ENCODE peak calls at places on chromosomes 5 and 9, in six cellular contexts. One of them, this sample, is unnamed.

GRCh38 chr9:124293712-124294504 is 36.2 kb downstream of the NEK6 start:
- DNase-seq in GM23338: no peak
- DNase-seq in prostate gland: no peak
- DNase-seq in HepG2: no peak
- DNase-seq in sigmoid colon: no peak
- DNase-seq in SK-N-SH: no peak
- DNase-seq in this sample: no peak

GRCh38 chr9:6788175-6789016 is 30.6 kb downstream of the KDM4C start:
- DNase-seq in SK-N-SH: no peak
- DNase-seq in sigmoid colon: peak
- DNase-seq in GM23338: no peak
- DNase-seq in HepG2: peak
- DNase-seq in prostate gland: no peak
- DNase-seq in this sample: no peak

GRCh38 chr9:21994526-21994995 is at the start of gene CDKN2B-AS1:
- DNase-seq in GM23338: peak
- DNase-seq in SK-N-SH: peak
- DNase-seq in sigmoid colon: no peak
- DNase-seq in HepG2: no peak
- DNase-seq in prostate gland: no peak
- DNase-seq in this sample: peak

GRCh38 chr9:1982074-1982473 is 33.1 kb upstream of the SMARCA2 start:
- DNase-seq in prostate gland: no peak
- DNase-seq in sigmoid colon: no peak
- DNase-seq in SK-N-SH: no peak
- DNase-seq in GM23338: no peak
- DNase-seq in HepG2: no peak
- DNase-seq in this sample: no peak

GRCh38 chr5:134553816-134554215 is 28.3 kb downstream of the JADE2 start:
- DNase-seq in GM23338: no peak
- DNase-seq in SK-N-SH: peak
- DNase-seq in sigmoid colon: no peak
- DNase-seq in HepG2: no peak
- DNase-seq in prostate gland: no peak
- DNase-seq in this sample: no peak

GRCh38 chr5:142630927-142631539 is 54.9 kb downstream of the FGF1 start:
- DNase-seq in HepG2: no peak
- DNase-seq in sigmoid colon: no peak
- DNase-seq in prostate gland: no peak
- DNase-seq in GM23338: no peak
- DNase-seq in SK-N-SH: no peak
- DNase-seq in this sample: no peak

GRCh38 chr5:176543428-176544182 is 5.5 kb upstream of the CDHR2 start:
- DNase-seq in GM23338: peak
- DNase-seq in HepG2: no peak
- DNase-seq in SK-N-SH: peak
- DNase-seq in prostate gland: peak
- DNase-seq in sigmoid colon: peak
- DNase-seq in this sample: peak

GRCh38 chr5:41068169-41068568 is 3.0 kb downstream of the MROH2B start:
- DNase-seq in prostate gland: no peak
- DNase-seq in HepG2: no peak
- DNase-seq in GM23338: no peak
- DNase-seq in sigmoid colon: no peak
- DNase-seq in SK-N-SH: no peak
- DNase-seq in this sample: no peak

GRCh38 chr5:132526290-132526973 is 16.9 kb downstream of the IL5 start:
- DNase-seq in prostate gland: peak
- DNase-seq in GM23338: peak
- DNase-seq in sigmoid colon: no peak
- DNase-seq in HepG2: peak
- DNase-seq in SK-N-SH: peak
- DNase-seq in this sample: no peak

GRCh38 chr9:28439688-28440087 is 866.4 kb upstream of the C9orf72 start:
- DNase-seq in prostate gland: no peak
- DNase-seq in GM23338: no peak
- DNase-seq in sigmoid colon: no peak
- DNase-seq in HepG2: no peak
- DNase-seq in SK-N-SH: no peak
- DNase-seq in this sample: no peak

GRCh38 chr9:131483319-131484050 is 19.2 kb upstream of the POMT1 start:
- DNase-seq in GM23338: no peak
- DNase-seq in prostate gland: peak
- DNase-seq in HepG2: no peak
- DNase-seq in SK-N-SH: no peak
- DNase-seq in sigmoid colon: peak
- DNase-seq in this sample: no peak

GRCh38 chr9:34086889-34087288 is 38.2 kb upstream of the UBAP2 start:
- DNase-seq in HepG2: no peak
- DNase-seq in sigmoid colon: no peak
- DNase-seq in GM23338: no peak
- DNase-seq in SK-N-SH: no peak
- DNase-seq in prostate gland: no peak
- DNase-seq in this sample: no peak
- TF ChIP-seq POLR2AphosphoS5 in HepG2: no peak
- TF ChIP-seq POLR2AphosphoS5 in sigmoid colon: no peak
- TF ChIP-seq POLR2AphosphoS5 in GM23338: no peak
- TF ChIP-seq POLR2AphosphoS5 in SK-N-SH: no peak
- TF ChIP-seq POLR2AphosphoS5 in prostate gland: no peak
- TF ChIP-seq POLR2AphosphoS5 in this sample: no peak

DNA sequence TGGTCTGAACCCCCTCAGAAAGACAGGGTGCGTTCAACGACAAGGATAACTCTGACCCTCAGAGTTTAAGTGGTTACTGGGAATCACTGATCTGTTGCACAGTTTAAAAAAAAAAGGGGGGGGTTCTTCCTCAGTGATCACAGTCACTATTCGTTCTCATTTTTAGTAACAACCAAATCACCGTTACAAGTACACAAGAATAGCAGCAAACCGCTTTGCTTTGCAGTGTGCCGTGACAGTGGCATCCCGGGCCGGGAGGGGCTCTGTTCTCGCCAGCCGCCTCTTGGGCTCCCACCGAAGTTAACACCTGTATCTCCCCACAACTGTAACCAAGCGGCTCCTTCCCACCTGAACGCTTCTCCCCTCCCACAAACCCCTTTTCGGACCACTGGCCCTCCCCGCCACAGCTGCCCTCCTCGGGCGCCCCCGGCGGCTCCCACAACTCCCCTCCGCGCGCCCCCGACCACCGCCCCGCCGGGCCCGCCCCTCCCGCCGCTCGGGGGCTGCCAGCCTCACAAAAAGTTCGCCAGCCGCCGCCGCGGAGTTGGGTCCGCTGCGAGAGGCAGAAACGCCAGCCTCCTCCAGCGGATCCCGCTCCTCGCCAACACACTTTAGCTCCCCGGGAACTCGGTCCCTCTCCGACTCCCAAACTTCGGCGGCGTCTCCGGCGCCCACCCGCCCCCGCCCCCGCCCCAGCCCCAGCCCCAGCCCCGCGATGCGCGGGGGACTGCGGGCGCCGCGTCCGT is 1.2 kb downstream of the SSBP2 start:
- DNase-seq in prostate gland: peak
- DNase-seq in SK-N-SH: peak
- DNase-seq in sigmoid colon: peak
- DNase-seq in GM23338: peak
- DNase-seq in HepG2: no peak
- DNase-seq in this sample: peak
- TF ChIP-seq POLR2AphosphoS5 in prostate gland: no peak
- TF ChIP-seq POLR2AphosphoS5 in SK-N-SH: no peak
- TF ChIP-seq POLR2AphosphoS5 in sigmoid colon: peak
- TF ChIP-seq POLR2AphosphoS5 in GM23338: no peak
- TF ChIP-seq POLR2AphosphoS5 in HepG2: no peak
- TF ChIP-seq POLR2AphosphoS5 in this sample: no peak

GRCh38 chr5:172769324-172769597 is 1.7 kb downstream of the DUSP1 start:
- DNase-seq in sigmoid colon: no peak
- DNase-seq in HepG2: no peak
- DNase-seq in prostate gland: no peak
- DNase-seq in GM23338: no peak
- DNase-seq in SK-N-SH: no peak
- DNase-seq in this sample: no peak
- TF ChIP-seq POLR2AphosphoS5 in sigmoid colon: no peak
- TF ChIP-seq POLR2AphosphoS5 in HepG2: no peak
- TF ChIP-seq POLR2AphosphoS5 in prostate gland: no peak
- TF ChIP-seq POLR2AphosphoS5 in GM23338: no peak
- TF ChIP-seq POLR2AphosphoS5 in SK-N-SH: no peak
- TF ChIP-seq POLR2AphosphoS5 in this sample: no peak

GRCh38 chr9:71001780-71002386 is 119.5 kb downstream of the TRPM3 start:
- DNase-seq in sigmoid colon: no peak
- DNase-seq in GM23338: peak
- DNase-seq in HepG2: peak
- DNase-seq in prostate gland: peak
- DNase-seq in SK-N-SH: peak
- DNase-seq in this sample: peak

GRCh38 chr9:70998962-70999361 is 122.5 kb downstream of the TRPM3 start:
- DNase-seq in HepG2: no peak
- DNase-seq in SK-N-SH: no peak
- DNase-seq in prostate gland: no peak
- DNase-seq in GM23338: no peak
- DNase-seq in sigmoid colon: no peak
- DNase-seq in this sample: no peak

GRCh38 chr9:71005456-71005855 is 116.0 kb downstream of the TRPM3 start:
- DNase-seq in prostate gland: no peak
- DNase-seq in HepG2: no peak
- DNase-seq in SK-N-SH: no peak
- DNase-seq in GM23338: no peak
- DNase-seq in sigmoid colon: no peak
- DNase-seq in this sample: no peak

GRCh38 chr9:71004196-71004595 is 117.2 kb downstream of the TRPM3 start:
- DNase-seq in prostate gland: no peak
- DNase-seq in SK-N-SH: no peak
- DNase-seq in sigmoid colon: no peak
- DNase-seq in GM23338: no peak
- DNase-seq in HepG2: no peak
- DNase-seq in this sample: no peak

GRCh38 chr9:71003346-71003745 is 118.1 kb downstream of the TRPM3 start:
- DNase-seq in prostate gland: no peak
- DNase-seq in HepG2: no peak
- DNase-seq in SK-N-SH: no peak
- DNase-seq in GM23338: peak
- DNase-seq in sigmoid colon: no peak
- DNase-seq in this sample: no peak
- TF ChIP-seq POLR2AphosphoS5 in prostate gland: no peak
- TF ChIP-seq POLR2AphosphoS5 in HepG2: no peak
- TF ChIP-seq POLR2AphosphoS5 in SK-N-SH: no peak
- TF ChIP-seq POLR2AphosphoS5 in GM23338: no peak
- TF ChIP-seq POLR2AphosphoS5 in sigmoid colon: no peak
- TF ChIP-seq POLR2AphosphoS5 in this sample: no peak

DNA sequence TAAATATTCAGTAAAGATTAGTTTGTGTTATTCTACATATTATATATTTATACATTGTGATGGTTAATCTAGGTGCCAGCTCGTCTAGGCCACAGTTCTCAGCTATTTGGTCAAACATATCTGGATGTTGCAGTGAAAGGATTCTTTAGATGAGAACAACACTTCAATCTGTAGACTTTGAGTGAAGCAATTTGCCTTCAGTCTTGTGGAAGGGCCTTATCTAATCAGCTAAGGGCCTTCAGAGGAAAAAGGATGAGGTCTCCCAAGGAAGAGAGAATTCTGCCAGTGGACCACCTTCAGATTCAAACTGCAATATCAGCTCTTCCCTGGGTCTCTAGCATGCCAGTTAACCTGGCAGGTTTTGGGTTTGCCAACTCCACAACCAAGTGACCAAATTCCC is 112.0 kb downstream of the SH3TC2 start:
- DNase-seq in SK-N-SH: no peak
- DNase-seq in HepG2: no peak
- DNase-seq in GM23338: no peak
- DNase-seq in sigmoid colon: no peak
- DNase-seq in prostate gland: no peak
- DNase-seq in this sample: no peak
- TF ChIP-seq POLR2AphosphoS5 in SK-N-SH: no peak
- TF ChIP-seq POLR2AphosphoS5 in HepG2: no peak
- TF ChIP-seq POLR2AphosphoS5 in GM23338: no peak
- TF ChIP-seq POLR2AphosphoS5 in sigmoid colon: no peak
- TF ChIP-seq POLR2AphosphoS5 in prostate gland: no peak
- TF ChIP-seq POLR2AphosphoS5 in this sample: no peak

DNA sequence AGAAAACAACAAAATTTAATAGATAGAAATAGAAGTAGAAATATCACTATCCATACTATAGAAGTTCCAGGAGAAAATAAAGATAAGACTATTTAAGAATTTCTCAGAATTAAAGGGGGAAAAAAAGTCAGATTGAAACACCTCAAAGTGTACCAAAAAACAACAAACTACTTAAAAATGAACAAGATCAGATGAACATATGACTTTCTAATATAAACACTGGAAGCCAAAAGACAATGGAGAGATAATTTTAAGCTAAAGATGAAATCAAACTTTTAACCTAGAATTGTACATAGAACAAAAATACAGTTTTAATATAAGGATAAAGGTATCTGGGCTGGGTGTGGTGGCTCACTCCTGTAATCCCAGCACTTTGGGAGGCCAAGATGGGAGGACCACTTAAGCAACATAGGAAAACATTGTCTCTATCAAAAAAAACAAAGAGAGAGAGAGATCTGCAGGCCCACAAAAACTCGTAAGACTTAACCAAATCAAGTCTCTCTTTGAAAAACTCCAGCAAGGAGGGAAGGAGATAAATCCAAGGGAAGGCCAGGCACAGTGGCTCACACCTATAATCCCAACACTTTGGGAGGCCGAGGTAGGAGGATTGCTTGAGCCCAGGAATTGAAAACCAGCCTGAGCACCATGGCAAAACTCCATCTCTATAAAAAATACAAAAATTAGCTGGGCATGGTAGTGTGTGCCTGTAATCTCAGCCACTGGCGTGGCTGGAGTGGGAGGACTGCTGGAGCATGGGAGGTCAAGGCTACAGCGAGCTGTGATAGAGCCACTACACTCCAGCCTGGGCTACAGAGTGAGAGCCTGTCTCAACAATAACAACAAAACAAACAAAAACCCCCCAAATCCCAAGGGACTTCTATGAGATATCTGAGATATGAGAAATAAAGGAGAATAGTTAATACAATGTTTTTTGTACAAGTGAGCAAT is 32.4 kb downstream of the ABHD17B start:
- DNase-seq in HepG2: no peak
- DNase-seq in prostate gland: no peak
- DNase-seq in SK-N-SH: no peak
- DNase-seq in sigmoid colon: no peak
- DNase-seq in GM23338: no peak
- DNase-seq in this sample: no peak
- TF ChIP-seq POLR2AphosphoS5 in HepG2: no peak
- TF ChIP-seq POLR2AphosphoS5 in prostate gland: no peak
- TF ChIP-seq POLR2AphosphoS5 in SK-N-SH: no peak
- TF ChIP-seq POLR2AphosphoS5 in sigmoid colon: no peak
- TF ChIP-seq POLR2AphosphoS5 in GM23338: no peak
- TF ChIP-seq POLR2AphosphoS5 in this sample: no peak